ENCODE peak calls at places on chromosomes 7 and 10, in ten cellular contexts. One of them, this sample, is unnamed.

GRCh38 chr7:150924256-150924851 is 53.8 kb downstream of the KCNH2 start:
- DNase-seq in OCI-M1: no peak
- DNase-seq in memory B cell: no peak
- DNase-seq in activated CD8-positive, alpha-beta memory T cell treated with anti-CD3 and anti-CD28 coated beads, Interleukin-2, amount 50 U/mL, for 4 hours: no peak
- DNase-seq in NCI-H2081: no peak
- DNase-seq in non-pigmented ciliary epithelial cell: no peak
- DNase-seq in anterior cingulate cortex: no peak
- DNase-seq in endothelial cell: no peak
- DNase-seq in HEK293T: no peak
- DNase-seq in fibroblast of the aortic adventitia: no peak
- DNase-seq in this sample: no peak

GRCh38 chr7:143988986-143989745 is 11.0 kb upstream of the OR6B1 start:
- DNase-seq in HEK293T: no peak
- DNase-seq in activated CD8-positive, alpha-beta memory T cell treated with anti-CD3 and anti-CD28 coated beads, Interleukin-2, amount 50 U/mL, for 4 hours: no peak
- DNase-seq in endothelial cell: no peak
- DNase-seq in anterior cingulate cortex: no peak
- DNase-seq in memory B cell: no peak
- DNase-seq in fibroblast of the aortic adventitia: peak
- DNase-seq in OCI-M1: peak
- DNase-seq in NCI-H2081: no peak
- DNase-seq in non-pigmented ciliary epithelial cell: no peak
- DNase-seq in this sample: no peak

GRCh38 chr7:64999165-65000004 is 7.1 kb downstream of the ERV3-1 start:
- DNase-seq in activated CD8-positive, alpha-beta memory T cell treated with anti-CD3 and anti-CD28 coated beads, Interleukin-2, amount 50 U/mL, for 4 hours: no peak
- DNase-seq in OCI-M1: peak
- DNase-seq in endothelial cell: peak
- DNase-seq in HEK293T: no peak
- DNase-seq in anterior cingulate cortex: no peak
- DNase-seq in NCI-H2081: no peak
- DNase-seq in memory B cell: peak
- DNase-seq in non-pigmented ciliary epithelial cell: peak
- DNase-seq in fibroblast of the aortic adventitia: peak
- DNase-seq in this sample: no peak

GRCh38 chr7:7681191-7681935 is 37.0 kb downstream of the RPA3 start:
- DNase-seq in anterior cingulate cortex: no peak
- DNase-seq in endothelial cell: peak
- DNase-seq in non-pigmented ciliary epithelial cell: peak
- DNase-seq in memory B cell: peak
- DNase-seq in activated CD8-positive, alpha-beta memory T cell treated with anti-CD3 and anti-CD28 coated beads, Interleukin-2, amount 50 U/mL, for 4 hours: peak
- DNase-seq in NCI-H2081: peak
- DNase-seq in OCI-M1: peak
- DNase-seq in HEK293T: peak
- DNase-seq in fibroblast of the aortic adventitia: peak
- DNase-seq in this sample: peak

GRCh38 chr7:155001756-155002410 is 1.0 kb downstream of the PAXIP1 start:
- DNase-seq in endothelial cell: no peak
- DNase-seq in OCI-M1: peak
- DNase-seq in fibroblast of the aortic adventitia: peak
- DNase-seq in HEK293T: peak
- DNase-seq in NCI-H2081: no peak
- DNase-seq in memory B cell: peak
- DNase-seq in activated CD8-positive, alpha-beta memory T cell treated with anti-CD3 and anti-CD28 coated beads, Interleukin-2, amount 50 U/mL, for 4 hours: no peak
- DNase-seq in non-pigmented ciliary epithelial cell: no peak
- DNase-seq in anterior cingulate cortex: no peak
- DNase-seq in this sample: peak

GRCh38 chr7:38542156-38542555 is 89.0 kb downstream of the AMPH start:
- DNase-seq in endothelial cell: no peak
- DNase-seq in fibroblast of the aortic adventitia: no peak
- DNase-seq in HEK293T: no peak
- DNase-seq in non-pigmented ciliary epithelial cell: no peak
- DNase-seq in OCI-M1: no peak
- DNase-seq in anterior cingulate cortex: no peak
- DNase-seq in NCI-H2081: no peak
- DNase-seq in activated CD8-positive, alpha-beta memory T cell treated with anti-CD3 and anti-CD28 coated beads, Interleukin-2, amount 50 U/mL, for 4 hours: no peak
- DNase-seq in memory B cell: no peak
- DNase-seq in this sample: no peak

GRCh38 chr10:71766717-71767419 is 6.5 kb downstream of the VSIR start:
- DNase-seq in anterior cingulate cortex: no peak
- DNase-seq in fibroblast of the aortic adventitia: peak
- DNase-seq in non-pigmented ciliary epithelial cell: peak
- DNase-seq in HEK293T: no peak
- DNase-seq in endothelial cell: no peak
- DNase-seq in NCI-H2081: no peak
- DNase-seq in OCI-M1: no peak
- DNase-seq in memory B cell: peak
- DNase-seq in activated CD8-positive, alpha-beta memory T cell treated with anti-CD3 and anti-CD28 coated beads, Interleukin-2, amount 50 U/mL, for 4 hours: no peak
- DNase-seq in this sample: peak

GRCh38 chr10:78333362-78334143 is 299.9 kb downstream of the RPS24 start:
- DNase-seq in NCI-H2081: no peak
- DNase-seq in endothelial cell: no peak
- DNase-seq in activated CD8-positive, alpha-beta memory T cell treated with anti-CD3 and anti-CD28 coated beads, Interleukin-2, amount 50 U/mL, for 4 hours: no peak
- DNase-seq in OCI-M1: no peak
- DNase-seq in anterior cingulate cortex: no peak
- DNase-seq in HEK293T: no peak
- DNase-seq in memory B cell: no peak
- DNase-seq in non-pigmented ciliary epithelial cell: no peak
- DNase-seq in fibroblast of the aortic adventitia: no peak
- DNase-seq in this sample: no peak

GRCh38 chr10:88389456-88389855 is 193.7 kb downstream of the RNLS start:
- DNase-seq in non-pigmented ciliary epithelial cell: no peak
- DNase-seq in endothelial cell: peak
- DNase-seq in fibroblast of the aortic adventitia: peak
- DNase-seq in memory B cell: peak
- DNase-seq in activated CD8-positive, alpha-beta memory T cell treated with anti-CD3 and anti-CD28 coated beads, Interleukin-2, amount 50 U/mL, for 4 hours: peak
- DNase-seq in anterior cingulate cortex: no peak
- DNase-seq in HEK293T: no peak
- DNase-seq in NCI-H2081: no peak
- DNase-seq in OCI-M1: peak
- DNase-seq in this sample: peak

GRCh38 chr7:904847-905246 is 28.5 kb downstream of the GET4 start:
- DNase-seq in NCI-H2081: no peak
- DNase-seq in non-pigmented ciliary epithelial cell: no peak
- DNase-seq in endothelial cell: no peak
- DNase-seq in fibroblast of the aortic adventitia: peak
- DNase-seq in HEK293T: no peak
- DNase-seq in activated CD8-positive, alpha-beta memory T cell treated with anti-CD3 and anti-CD28 coated beads, Interleukin-2, amount 50 U/mL, for 4 hours: no peak
- DNase-seq in OCI-M1: no peak
- DNase-seq in anterior cingulate cortex: no peak
- DNase-seq in memory B cell: no peak
- DNase-seq in this sample: peak

This sample was measured in ACHN.